ENCODE peak calls at places on chromosomes 5 and 9, in ten cellular contexts. Y, C, W, R, O, X, D, H, N and L are unnamed samples.

GRCh38 chr5:141513021-141513626 is 24.2 kb downstream of the PCDHGC5 start:
- DNase-seq in C (peak), X (no peak), O (no peak), N (peak), W (peak), Y (no peak), H (peak), D (no peak), R (peak), L (no peak)

GRCh38 chr5:21159526-21160059 is 1171.6 kb upstream of the CDH18 start:
- DNase-seq in O (peak), W (peak), D (no peak), R (no peak), X (no peak), Y (no peak), C (no peak), N (peak), H (no peak), L (no peak)

GRCh38 chr5:61999371-61999770 is 306.6 kb upstream of the KIF2A start:
- DNase-seq in Y (no peak), D (no peak), O (peak), N (no peak), W (peak), X (no peak), R (no peak), H (no peak), C (no peak), L (no peak)

GRCh38 chr5:98605010-98605425 is 168.4 kb upstream of the RGMB start:
- DNase-seq in Y (no peak), C (peak), O (no peak), W (no peak), X (no peak), D (peak), R (no peak), N (peak), H (no peak), L (peak)

GRCh38 chr9:90801175-90801506 is 478 bp upstream of the SYK start:
- DNase-seq in X (no peak), R (no peak), H (no peak), C (no peak), O (no peak), Y (no peak), N (no peak), D (peak), W (no peak), L (no peak)

GRCh38 chr9:17462869-17463464 is 115.9 kb upstream of the SH3GL2 start:
- DNase-seq in H (no peak), O (peak), X (no peak), Y (peak), W (peak), D (no peak), C (peak), R (peak), N (peak), L (peak)

GRCh38 chr9:28234899-28235277 is 661.6 kb upstream of the C9orf72 start:
- DNase-seq in R (no peak), D (no peak), O (peak), H (no peak), Y (no peak), N (peak), W (peak), X (no peak), C (peak), L (peak)

GRCh38 chr9:84668204-84669007 is 1.1 kb upstream of the NTRK2 start:
- DNase-seq in C (peak), O (peak), Y (peak), N (peak), D (no peak), W (peak), H (peak), R (peak), X (no peak), L (peak)

GRCh38 chr5:67301285-67301904 is 104.8 kb upstream of the CD180 start:
- DNase-seq in C (peak), D (no peak), W (peak), N (peak), R (no peak), X (no peak), H (no peak), Y (no peak), O (peak), L (peak)

GRCh38 chr5:102930244-102930643 is 175.1 kb downstream of the PAM start:
- DNase-seq in W (no peak), X (no peak), D (no peak), N (no peak), C (no peak), H (no peak), O (no peak), R (no peak), Y (no peak), L (no peak)

GRCh38 chr5:2135354-2135753 is 252.6 kb upstream of the IRX4 start:
- DNase-seq in O (no peak), H (no peak), R (no peak), W (no peak), D (no peak), X (no peak), N (no peak), C (no peak), Y (no peak), L (no peak)

GRCh38 chr9:3238241-3238640 is 287.6 kb downstream of the RFX3 start:
- DNase-seq in C (no peak), H (no peak), W (peak), R (no peak), O (no peak), X (no peak), D (no peak), N (peak), Y (no peak), L (peak)